ENCODE peak calls at places on chromosomes 7 and 10, in five cellular contexts. L, W, T, R and V are unnamed samples.

GRCh38 chr7:42932861-42933591 is 850 bp downstream of the MRPL32 start:
- DNase-seq in W (no peak), T (no peak), L (peak; percentile 41), R (no peak), V (no peak)

GRCh38 chr7:149690688-149691446 is 82.5 kb downstream of the ZNF467 start:
- DNase-seq in T (no peak), L (peak; percentile 75), W (no peak), R (no peak), V (no peak)

GRCh38 chr7:129898502-129899160 is 54.1 kb downstream of the UBE2H start:
- DNase-seq in L (peak; percentile 39), W (no peak), R (no peak), T (no peak), V (no peak)

GRCh38 chr10:114917927-114918672 is 19.9 kb upstream of the TRUB1 start:
- DNase-seq in L (no peak), T (no peak), R (no peak), W (no peak), V (no peak)

GRCh38 chr10:31728698-31729224 is 199.9 kb downstream of the ARHGAP12 start:
- DNase-seq in T (no peak), L (no peak), R (no peak), W (no peak), V (no peak)

GRCh38 chr7:47039089-47039648 is 542.7 kb downstream of the TNS3 start:
- DNase-seq in T (no peak), L (no peak), W (no peak), R (no peak), V (no peak)

GRCh38 chr10:17026686-17027485 is 102.7 kb downstream of the CUBN start:
- DNase-seq in W (no peak), L (peak; percentile 53), T (no peak), R (peak; percentile 57), V (no peak)

GRCh38 chr7:92699560-92699959 is 109.4 kb upstream of the FAM133B start:
- DNase-seq in R (no peak), L (peak; percentile 22), T (no peak), W (no peak), V (no peak)

GRCh38 chr7:90298145-90299038 is 22.7 kb downstream of the FAM237B start:
- DNase-seq in T (no peak), L (peak; percentile 76), R (no peak), W (no peak), V (no peak)

GRCh38 chr7:99137418-99138180 is 6.3 kb downstream of the SMURF1 start:
- DNase-seq in R (no peak), T (no peak), L (peak; percentile 69), W (no peak), V (no peak)

GRCh38 chr7:108286290-108286904 is 156.2 kb upstream of the LAMB4 start:
- DNase-seq in T (no peak), R (no peak), W (no peak), L (no peak), V (no peak)

GRCh38 chr10:58140706-58141347 is 126.9 kb downstream of the IPMK start:
- DNase-seq in T (no peak), R (no peak), L (no peak), W (no peak), V (no peak)

GRCh38 chr7:116932566-116932965 is 20.7 kb upstream of the ST7 start:
- DNase-seq in R (no peak), L (no peak), T (no peak), W (no peak), V (no peak)

GRCh38 chr10:95327367-95327766 is 36.6 kb upstream of the PDLIM1 start:
- DNase-seq in R (no peak), T (no peak), L (peak; percentile 12), W (no peak), V (no peak)

GRCh38 chr7:127870231-127870907 is 160.9 kb downstream of the LRRC4 start:
- DNase-seq in R (no peak), W (no peak), L (no peak), T (no peak), V (no peak)

GRCh38 chr10:110774069-110775021 is 97.4 kb upstream of the PDCD4 start:
- DNase-seq in R (no peak), L (peak; percentile 38), W (no peak), T (no peak), V (no peak)

GRCh38 chr7:132619967-132620366 is 43.7 kb upstream of the PLXNA4 start:
- DNase-seq in T (no peak), L (no peak), R (no peak), W (no peak), V (no peak)

GRCh38 chr7:25894002-25894901 is 257.7 kb upstream of the NFE2L3 start:
- DNase-seq in W (no peak), T (no peak), L (no peak), R (no peak), V (no peak)

GRCh38 chr10:129744896-129745750 is 219.0 kb downstream of the EBF3 start:
- DNase-seq in W (no peak), T (no peak), L (no peak), R (no peak), V (no peak)

GRCh38 chr7:15581352-15581951 is 19.6 kb upstream of the AGMO start:
- DNase-seq in R (no peak), T (no peak), W (no peak), L (no peak), V (no peak)

GRCh38 chr7:150838965-150839650 is 13.2 kb upstream of the AOC1 start:
- DNase-seq in L (no peak), T (peak; percentile 61), R (no peak), W (no peak), V (peak; percentile 37)

GRCh38 chr7:99731638-99732374 is 3.2 kb downstream of the CYP3A7 start:
- DNase-seq in L (no peak), W (no peak), T (no peak), R (no peak), V (no peak)

GRCh38 chr10:54057357-54057756 is 743.7 kb downstream of the PCDH15 start:
- DNase-seq in T (no peak), W (no peak), R (no peak), L (no peak), V (no peak)

GRCh38 chr7:64046041-64046389 is 781 bp downstream of the ZNF727 start:
- DNase-seq in R (no peak), T (peak; percentile 31), L (no peak), W (no peak), V (no peak)

GRCh38 chr10:10824611-10825148 is 193.0 kb upstream of the CELF2 start:
- DNase-seq in W (peak; percentile 84), R (no peak), T (peak; percentile 37), L (peak; percentile 94), V (peak; percentile 58)
- H3K4me3 ChIP-seq in W (peak overlapping the region; percentile 21), R (no peak overlapping the region), T (no peak overlapping the region), L (no peak overlapping the region), V (no peak overlapping the region)

DNA sequence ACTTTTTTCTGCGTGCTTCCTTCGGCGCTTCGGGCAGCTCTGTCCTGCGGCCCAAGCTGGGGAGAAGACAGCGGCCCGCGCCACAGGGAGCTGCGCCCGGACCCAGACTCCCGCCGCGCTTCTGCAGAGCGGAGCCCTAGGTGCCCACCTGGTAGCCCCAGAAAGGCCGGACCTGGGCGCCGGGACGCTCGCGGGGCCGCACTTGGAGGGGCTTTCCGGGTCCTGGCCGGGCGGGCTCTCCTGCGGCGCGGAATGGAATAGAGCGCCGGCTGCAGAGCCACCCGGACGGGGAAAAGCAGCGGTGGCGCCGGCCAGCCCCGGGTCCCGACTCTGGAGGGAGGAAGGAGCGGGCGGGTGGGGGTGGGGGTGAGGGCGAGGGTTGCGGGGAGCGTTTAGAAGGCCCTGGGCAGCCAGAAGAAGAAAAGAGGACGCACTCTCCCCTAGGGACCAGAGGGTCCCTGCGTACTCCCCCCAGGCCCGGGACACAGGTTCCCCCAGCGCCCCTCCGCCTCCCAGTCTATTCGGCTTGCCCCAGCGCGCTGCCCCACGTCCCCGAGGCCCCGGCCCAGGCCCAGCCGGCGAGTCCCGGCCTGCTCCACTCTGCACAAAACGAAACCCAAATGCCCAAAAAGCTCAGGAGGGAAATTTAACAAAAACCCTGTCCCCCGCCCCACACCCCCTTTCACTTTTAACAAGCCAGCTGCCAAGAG is 4.5 kb downstream of the ZNF503 start:
- DNase-seq in R (no peak), W (no peak), L (peak; percentile 65), T (no peak), V (no peak)
- H3K4me3 ChIP-seq in R (no peak overlapping the region), W (peak overlapping the region; percentile 40), L (peak overlapping the region; percentile 67), T (peak overlapping the region; percentile 93), V (no peak overlapping the region)

DNA sequence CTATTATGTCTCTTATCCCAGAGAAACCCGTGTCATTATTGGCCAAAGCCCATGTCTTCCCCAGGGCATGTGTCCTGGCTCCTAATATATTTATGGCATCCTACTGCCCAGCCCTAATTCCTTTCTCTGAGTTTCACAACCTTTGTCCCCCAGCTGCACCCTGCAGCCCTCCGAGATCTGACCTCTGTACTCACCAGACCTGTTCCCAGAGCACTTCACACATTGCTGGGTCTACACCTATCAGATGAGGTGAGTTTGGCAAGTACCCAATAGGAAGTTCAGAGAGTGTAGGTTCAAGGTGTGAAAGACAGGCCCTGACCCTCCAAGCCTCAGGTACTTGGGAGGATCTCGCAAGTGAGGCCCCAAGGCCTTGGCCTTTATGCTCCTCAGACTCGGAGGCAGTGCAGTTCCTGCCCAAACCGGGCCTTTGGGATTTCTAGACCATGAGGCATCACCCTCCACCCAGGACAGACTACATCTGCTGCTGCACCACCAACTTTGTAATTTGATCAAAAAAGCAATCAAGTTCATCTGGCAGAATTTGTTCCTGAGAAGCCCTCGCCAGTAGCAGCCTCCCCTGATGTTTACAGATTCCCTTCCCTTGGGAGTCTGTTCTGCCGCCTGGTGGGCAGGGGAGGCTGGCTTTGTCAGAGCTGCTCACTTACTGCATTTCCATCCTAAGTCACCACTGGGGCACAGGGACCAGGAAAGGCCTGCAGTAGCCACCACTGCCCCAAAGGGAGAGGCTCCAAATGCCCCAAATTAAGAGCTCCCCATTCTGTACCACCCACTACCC is 2.2 kb downstream of the CAMK2G start:
- DNase-seq in T (no peak), L (no peak), W (no peak), R (no peak), V (no peak)
- H3K4me3 ChIP-seq in T (no peak overlapping the region), L (no peak overlapping the region), W (peak overlapping the region; percentile 93), R (no peak overlapping the region), V (no peak overlapping the region)

DNA sequence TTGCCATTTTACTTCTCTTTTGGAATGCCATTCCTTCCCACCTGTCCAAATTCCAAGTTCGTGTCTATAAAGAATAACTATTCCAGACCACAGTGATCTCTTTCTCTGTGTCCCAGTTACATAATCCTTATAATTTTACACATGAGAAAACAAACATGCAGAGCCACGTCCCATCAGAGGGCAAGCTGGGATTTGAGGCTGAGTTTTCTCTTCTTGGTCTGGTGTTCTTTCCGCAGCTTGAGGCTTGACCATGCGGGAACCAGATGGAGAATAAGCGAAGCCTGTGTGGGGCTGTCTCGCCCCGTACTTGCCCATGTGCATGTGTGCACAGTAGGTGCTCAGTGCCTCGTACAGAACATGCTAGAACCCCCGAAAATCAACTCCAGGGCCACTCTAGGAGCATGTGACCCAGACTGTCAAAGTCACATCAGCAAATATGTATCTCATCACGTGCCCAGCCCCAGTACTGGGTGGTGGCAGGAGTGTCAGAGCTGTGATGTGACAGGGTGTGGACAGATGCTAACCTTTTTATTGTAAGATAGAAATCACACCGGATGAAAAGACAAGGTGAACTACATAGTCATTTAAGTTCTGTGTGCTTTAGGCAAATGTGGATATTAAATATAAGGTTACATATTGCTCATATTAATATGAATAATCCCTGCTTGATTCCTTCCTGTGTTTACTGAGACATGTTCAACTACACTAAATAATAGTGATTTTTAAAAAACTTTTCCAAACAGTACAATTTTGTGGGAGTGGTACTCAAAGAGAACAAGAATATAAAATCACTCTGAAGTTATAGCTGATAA is 3.2 kb downstream of the INSIG1 start:
- DNase-seq in W (no peak), L (no peak), T (no peak), R (no peak), V (no peak)
- H3K4me3 ChIP-seq in W (no peak overlapping the region), L (peak overlapping the region; percentile 37), T (no peak overlapping the region), R (no peak overlapping the region), V (no peak overlapping the region)

GRCh38 chr7:45028920-45029344 is 28.9 kb downstream of the CCM2 start:
- DNase-seq in T (no peak), L (no peak), W (peak; percentile 16), R (no peak), V (no peak)
- H3K4me3 ChIP-seq in T (no peak overlapping the region), L (no peak overlapping the region), W (no peak overlapping the region), R (peak overlapping the region; percentile 74), V (no peak overlapping the region)